ENCODE peak calls at places on chromosomes 1 and 21, in four cellular contexts. W is GM12878, B is HepG2, Q is H1. J is an unnamed sample.

GRCh38 chr1:191831572-191831971 is 326.7 kb upstream of the RGS18 start:
- DNase-seq in B (no peak), Q (no peak), W (no peak), J (peak; percentile 45)

GRCh38 chr1:151166506-151166956 is 587 bp downstream of the SCNM1 start:
- DNase-seq in W (no peak), Q (no peak), B (peak; percentile 9), J (no peak)

GRCh38 chr1:212491454-212491853 is 58.7 kb downstream of the NENF start:
- DNase-seq in W (no peak), Q (no peak), B (no peak), J (no peak)

GRCh38 chr1:62070384-62071011 is 124.2 kb upstream of the L1TD1 start:
- DNase-seq in B (no peak), Q (no peak), W (no peak), J (peak; percentile 21)

GRCh38 chr1:245771521-245772281 is 616.9 kb downstream of the KIF26B start:
- DNase-seq in W (no peak), Q (no peak), B (no peak), J (no peak)

GRCh38 chr1:56387071-56387747 is 192.2 kb downstream of the PLPP3 start:
- DNase-seq in Q (no peak), B (peak; percentile 36), W (no peak), J (no peak)

GRCh38 chr21:26964379-26964778 is 2.5 kb downstream of the ADAMTS5 start:
- DNase-seq in W (no peak), B (no peak), Q (no peak), J (no peak)

GRCh38 chr1:92855236-92855635 is 23.4 kb downstream of the RPL5 start:
- DNase-seq in B (no peak), Q (no peak), W (no peak), J (no peak)

GRCh38 chr1:60171793-60172192 is 98.2 kb upstream of the C1orf87 start:
- DNase-seq in B (no peak), Q (no peak), W (no peak), J (no peak)

GRCh38 chr1:10537082-10537766 is 62.5 kb downstream of the PEX14 start:
- DNase-seq in W (no peak), Q (no peak), B (no peak), J (no peak)

GRCh38 chr1:100556925-100557605 is 19.1 kb downstream of the GPR88 start:
- DNase-seq in W (no peak), Q (no peak), B (no peak), J (no peak)

GRCh38 chr1:93471911-93472310 is 24.0 kb downstream of the FNBP1L start:
- DNase-seq in W (no peak), Q (no peak), B (no peak), J (no peak)

GRCh38 chr1:164576311-164577271 is 17.6 kb downstream of the PBX1 start:
- DNase-seq in Q (no peak), W (no peak), B (no peak), J (no peak)

GRCh38 chr1:81111818-81112217 is 688.9 kb upstream of the ADGRL2 start:
- DNase-seq in B (no peak), W (no peak), Q (no peak), J (no peak)

GRCh38 chr21:15182731-15183130 is 117.9 kb upstream of the NRIP1 start:
- DNase-seq in B (no peak), W (no peak), Q (no peak), J (no peak)

GRCh38 chr1:167472729-167473529 is 45.4 kb downstream of the CD247 start:
- DNase-seq in B (no peak), Q (no peak), W (no peak), J (peak; percentile 14)

GRCh38 chr21:33924766-33925100 is 9.1 kb upstream of the ATP5PO start:
- DNase-seq in B (no peak), W (no peak), Q (no peak), J (no peak)

GRCh38 chr1:19429611-19430010 is 55.7 kb downstream of the CAPZB start:
- DNase-seq in B (no peak), Q (no peak), W (no peak), J (no peak)

GRCh38 chr1:8443558-8444194 is 125.8 kb downstream of the SLC45A1 start:
- DNase-seq in Q (peak; percentile 54), W (no peak), B (no peak), J (no peak)

GRCh38 chr1:21896652-21897532 is 40.2 kb downstream of the HSPG2 start:
- DNase-seq in W (no peak), Q (no peak), B (no peak), J (peak; percentile 77)

GRCh38 chr1:66532798-66533783 is 862 bp upstream of the SGIP1 start:
- DNase-seq in Q (no peak), B (no peak), W (no peak), J (peak; percentile 14)

GRCh38 chr1:199978408-199978940 is 49.0 kb upstream of the NR5A2 start:
- DNase-seq in W (no peak), B (no peak), Q (no peak), J (no peak)

GRCh38 chr1:46183119-46183842 is 7.0 kb upstream of the P3R3URF start:
- DNase-seq in B (peak; percentile 85), W (no peak), Q (no peak), J (no peak)

GRCh38 chr21:41410361-41410760 is 15.7 kb upstream of the MX1 start:
- DNase-seq in Q (no peak), W (no peak), B (no peak), J (no peak)

GRCh38 chr1:60553730-60554129 is 480.2 kb upstream of the C1orf87 start:
- DNase-seq in B (no peak), W (no peak), Q (no peak), J (no peak)

GRCh38 chr1:158506369-158506987 is 34.5 kb downstream of the OR10R2 start:
- DNase-seq in W (peak; percentile 8), B (peak; percentile 1), Q (peak; percentile 44), J (peak; percentile 24)

GRCh38 chr21:45074048-45074817 is at the start of gene ADARB1:
- DNase-seq in B (peak; percentile 32), Q (no peak), W (no peak), J (peak; percentile 96)

GRCh38 chr1:54922921-54923421 is 36.0 kb upstream of the DHCR24 start:
- DNase-seq in W (no peak), B (peak; percentile 24), Q (no peak), J (no peak)

GRCh38 chr1:197909346-197909745 is 6.9 kb downstream of the C1orf53 start:
- DNase-seq in Q (no peak), B (no peak), W (no peak), J (no peak)

GRCh38 chr21:38474796-38475195 is 23.5 kb downstream of the ERG start:
- DNase-seq in B (no peak), W (no peak), Q (no peak), J (no peak)

GRCh38 chr21:38470762-38471161 is 27.5 kb downstream of the ERG start:
- DNase-seq in B (no peak), Q (no peak), W (no peak), J (no peak)

GRCh38 chr21:38474124-38474523 is 24.2 kb downstream of the ERG start:
- DNase-seq in Q (no peak), B (no peak), W (no peak), J (no peak)

GRCh38 chr21:38471766-38472165 is 26.5 kb downstream of the ERG start:
- DNase-seq in B (no peak), Q (no peak), W (no peak), J (no peak)

DNA sequence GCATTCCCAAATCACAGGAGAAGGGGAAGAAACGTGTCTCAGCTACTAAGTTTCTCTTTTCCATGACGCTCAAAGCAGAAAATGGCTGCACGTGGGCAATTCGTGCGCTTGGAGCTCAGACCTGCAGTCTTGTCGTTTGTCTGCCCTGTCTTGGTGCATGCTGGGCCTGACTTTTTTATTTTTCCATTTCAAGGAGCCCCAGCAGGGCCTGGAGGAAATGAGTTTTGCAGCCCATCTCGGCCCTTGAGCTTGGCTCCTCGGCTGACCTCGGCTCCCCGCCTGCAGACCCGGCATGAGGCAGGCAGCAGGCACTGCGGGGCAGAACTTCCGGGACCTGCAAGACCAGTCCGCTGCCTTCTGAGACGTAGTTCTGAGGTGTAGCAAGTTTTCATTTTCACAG is 25.6 kb downstream of the ERG start:
- DNase-seq in W (no peak), B (no peak), Q (no peak), J (no peak)
- TF ChIP-seq POLR2AphosphoS5 in W (no peak), B (no peak), Q (no peak), J (no peak)

GRCh38 chr1:181126871-181127587 is 38.5 kb downstream of the IER5 start:
- DNase-seq in Q (no peak), W (no peak), B (peak; percentile 36), J (peak; percentile 42)
- TF ChIP-seq HDAC2 in Q (no peak), W (no peak), B (peak; percentile 29), J (no peak)

GRCh38 chr1:169604781-169605560 is 18.7 kb upstream of the F5 start:
- DNase-seq in B (no peak), W (peak; percentile 55), Q (no peak), J (no peak)
- TF ChIP-seq POLR2AphosphoS5 in B (no peak), W (no peak), Q (no peak), J (no peak)

GRCh38 chr1:1431845-1432565 is 3.5 kb upstream of the VWA1 start:
- DNase-seq in B (peak; percentile 87), Q (no peak), W (no peak), J (no peak)
- TF ChIP-seq HDAC2 in B (peak; percentile 69), Q (no peak), W (no peak), J (no peak)

GRCh38 chr1:31702836-31703404 is 897 bp downstream of the COL16A1 start:
- DNase-seq in B (no peak), Q (no peak), W (no peak), J (no peak)

GRCh38 chr1:31705080-31705866 is 1.5 kb upstream of the COL16A1 start:
- DNase-seq in Q (no peak), B (peak; percentile 68), W (no peak), J (peak; percentile 94)

GRCh38 chr1:31701137-31701736 is 2.6 kb downstream of the COL16A1 start:
- DNase-seq in Q (no peak), B (peak; percentile 97), W (no peak), J (peak; percentile 83)

GRCh38 chr1:31704261-31705079 is 653 bp upstream of the COL16A1 start:
- DNase-seq in W (no peak), B (peak; percentile 73), Q (no peak), J (no peak)

GRCh38 chr1:31703431-31704260 is at the start of gene COL16A1:
- DNase-seq in W (no peak), B (no peak), Q (no peak), J (peak; percentile 50)
- TF ChIP-seq POLR2AphosphoS5 in W (no peak), B (no peak), Q (no peak), J (no peak)